ENCODE peak calls at places on chromosomes 16 and 17, in six cellular contexts. E is neuronal stem cell, Q is neural progenitor cell, P is fibroblast of lung, S is PC-3, J is NT2/D1. Y is an unnamed sample.

GRCh38 chr17:37111329-37111728 is 162.6 kb downstream of the AATF start:
- DNase-seq in P (no peak), J (no peak), Q (no peak), S (no peak), E (no peak), Y (no peak)

GRCh38 chr16:89563639-89564392 is 3.3 kb downstream of the RPL13 start:
- DNase-seq in Q (no peak), S (no peak), J (no peak), E (no peak), P (no peak), Y (no peak)

GRCh38 chr17:57892146-57892819 is 42.4 kb upstream of the MRPS23 start:
- DNase-seq in E (peak; percentile 83), Q (peak; percentile 91), P (peak; percentile 79), S (peak; percentile 97), J (no peak), Y (peak; percentile 96)

GRCh38 chr16:56514845-56515244 is 5.0 kb downstream of the BBS2 start:
- DNase-seq in E (no peak), J (no peak), P (no peak), S (peak; percentile 44), Q (no peak), Y (no peak)

GRCh38 chr17:40329981-40330794 is 21.2 kb downstream of the RARA start:
- DNase-seq in S (no peak), J (no peak), Q (no peak), E (no peak), P (no peak), Y (no peak)

GRCh38 chr17:72270530-72270929 is 149.7 kb downstream of the SOX9 start:
- DNase-seq in P (peak; percentile 76), S (peak; percentile 98), Q (no peak), J (no peak), E (no peak), Y (no peak)

GRCh38 chr17:58525239-58525638 is 10.8 kb upstream of the MTMR4 start:
- DNase-seq in S (no peak), E (no peak), P (peak; percentile 90), J (no peak), Q (no peak), Y (peak; percentile 94)

GRCh38 chr17:82703036-82703745 is 4.7 kb upstream of the RAB40B start:
- DNase-seq in E (no peak), Q (no peak), P (no peak), S (no peak), J (no peak), Y (no peak)

GRCh38 chr17:80659651-80660050 is 115.0 kb downstream of the RPTOR start:
- DNase-seq in E (no peak), Q (no peak), J (no peak), P (no peak), S (no peak), Y (no peak)

GRCh38 chr17:57295526-57296023 is 39.3 kb downstream of the MSI2 start:
- DNase-seq in E (no peak), S (peak; percentile 82), Q (no peak), J (no peak), P (peak; percentile 82), Y (peak; percentile 20)

GRCh38 chr16:47779201-47780016 is 318.3 kb downstream of the PHKB start:
- DNase-seq in S (no peak), E (no peak), P (peak; percentile 52), Q (no peak), J (no peak), Y (peak; percentile 48)

GRCh38 chr16:56116577-56116964 is 74.7 kb upstream of the GNAO1 start:
- DNase-seq in Q (peak; percentile 74), J (no peak), P (no peak), S (no peak), E (peak; percentile 58), Y (no peak)

GRCh38 chr17:56593073-56593740 is at the start of gene NOG:
- DNase-seq in Q (peak; percentile 89), E (peak; percentile 77), J (no peak), S (peak; percentile 74), P (peak; percentile 64), Y (peak; percentile 78)

GRCh38 chr16:66274335-66275110 is 92.0 kb upstream of the CDH5 start:
- DNase-seq in P (peak; percentile 36), J (no peak), Q (no peak), S (peak; percentile 62), E (no peak), Y (peak; percentile 77)

GRCh38 chr17:31627960-31628359 is 231.1 kb downstream of the COPRS start:
- DNase-seq in J (no peak), E (no peak), S (peak; percentile 70), P (peak; percentile 92), Q (no peak), Y (peak; percentile 78)

GRCh38 chr16:27628216-27628945 is 78.4 kb downstream of the KATNIP start:
- DNase-seq in E (no peak), P (no peak), S (no peak), J (no peak), Q (peak; percentile 49), Y (no peak)

GRCh38 chr16:67184453-67185002 is 765 bp upstream of the MATCAP1 start:
- DNase-seq in P (no peak), Q (peak; percentile 56), S (no peak), J (no peak), E (no peak), Y (no peak)

GRCh38 chr16:71441348-71441781 is 489 bp downstream of the TLE7 start:
- DNase-seq in E (no peak), Q (no peak), S (no peak), J (no peak), P (no peak), Y (no peak)

GRCh38 chr17:77698903-77699615 is 259.4 kb upstream of the TNRC6C start:
- DNase-seq in Q (no peak), S (no peak), E (no peak), J (no peak), P (no peak), Y (no peak)

GRCh38 chr16:75532791-75533190 is 3.1 kb downstream of the CHST5 start:
- DNase-seq in E (no peak), J (no peak), S (no peak), Q (no peak), P (no peak), Y (no peak)

GRCh38 chr17:39566092-39566491 is 41.6 kb downstream of the NEUROD2 start:
- DNase-seq in P (no peak), J (no peak), S (no peak), E (no peak), Q (no peak), Y (no peak)

GRCh38 chr16:80433617-80434016 is 107.2 kb upstream of the DYNLRB2 start:
- DNase-seq in E (no peak), J (no peak), S (peak; percentile 31), Q (no peak), P (peak; percentile 3), Y (no peak)

GRCh38 chr16:24167129-24167528 is 89.0 kb upstream of the CACNG3 start:
- DNase-seq in P (no peak), J (no peak), S (no peak), E (no peak), Q (no peak), Y (no peak)

GRCh38 chr16:1108299-1109252 is 12.5 kb upstream of the C1QTNF8 start:
- DNase-seq in P (peak; percentile 55), S (peak; percentile 49), Q (no peak), J (no peak), E (no peak), Y (no peak)

GRCh38 chr17:67266496-67266895 is 21.5 kb upstream of the HELZ start:
- DNase-seq in E (no peak), J (no peak), P (no peak), S (no peak), Q (no peak), Y (no peak)

GRCh38 chr17:7323731-7324437 is 5.3 kb downstream of the NEURL4 start:
- DNase-seq in S (peak; percentile 7), E (no peak), Q (peak; percentile 72), J (no peak), P (no peak), Y (peak; percentile 59)

GRCh38 chr16:89958068-89958467 is 9.5 kb downstream of the DEF8 start:
- DNase-seq in Q (peak; percentile 58), P (peak; percentile 15), J (no peak), S (peak; percentile 33), E (no peak), Y (no peak)

GRCh38 chr17:5610956-5611355 is 26.6 kb upstream of the NLRP1 start:
- DNase-seq in Q (no peak), J (no peak), S (no peak), E (no peak), P (no peak), Y (no peak)

GRCh38 chr16:53973021-53973420 is 269.1 kb downstream of the FTO start:
- DNase-seq in P (no peak), E (no peak), J (no peak), Q (no peak), S (no peak), Y (no peak)

GRCh38 chr16:4606354-4606753 is 8.3 kb downstream of the UBALD1 start:
- DNase-seq in J (no peak), S (peak; percentile 51), Q (no peak), P (no peak), E (no peak), Y (no peak)

GRCh38 chr17:80785477-80786178 is 206.0 kb upstream of the CHMP6 start:
- DNase-seq in E (no peak), S (no peak), J (no peak), P (peak; percentile 26), Q (no peak), Y (no peak)

GRCh38 chr17:64240741-64241347 is 22.2 kb downstream of the TEX2 start:
- DNase-seq in J (no peak), E (no peak), Q (peak; percentile 17), S (peak; percentile 43), P (peak; percentile 94), Y (peak; percentile 93)
- H3K9ac ChIP-seq in J (peak overlapping the region; percentile 6), E (no peak overlapping the region), Q (no peak overlapping the region), S (no peak overlapping the region), P (no peak overlapping the region), Y (peak overlapping the region; percentile 37)

GRCh38 chr17:29788045-29788444 is 142.0 kb downstream of the SSH2 start:
- DNase-seq in P (no peak), J (no peak), S (no peak), E (no peak), Q (no peak), Y (no peak)
- H3K9me3 ChIP-seq in P (no peaks in the 10 kb centered on the region), J (no peaks in the 10 kb centered on the region), S (no peaks in the 10 kb centered on the region), E (no peaks in the 10 kb centered on the region), Q (no peaks in the 10 kb centered on the region), Y (no peaks in the 10 kb centered on the region)

GRCh38 chr16:65010136-65010535 is 111.7 kb downstream of the CDH11 start:
- DNase-seq in E (no peak), J (no peak), P (peak; percentile 20), S (no peak), Q (no peak), Y (peak; percentile 34)
- H3K4me3 ChIP-seq in E (no peak overlapping the region), J (no peak overlapping the region), P (no peak overlapping the region), S (no peak overlapping the region), Q (no peak overlapping the region), Y (no peak overlapping the region)

GRCh38 chr17:12605222-12605621 is 60.5 kb upstream of the MYOCD start:
- DNase-seq in E (no peak), P (peak; percentile 73), S (no peak), Q (no peak), J (no peak), Y (peak; percentile 28)
- H3K9ac ChIP-seq in E (no peak overlapping the region), P (no peak overlapping the region), S (no peak overlapping the region), Q (no peak overlapping the region), J (no peak overlapping the region), Y (no peak overlapping the region)

GRCh38 chr16:35201151-35201550 is 1741.7 kb downstream of the TP53TG3F start:
- DNase-seq in Q (no peak), P (no peak), S (no peak), E (no peak), J (no peak), Y (no peak)
- H3K9me3 ChIP-seq in Q (peaks cover 19% of the 10 kb centered on the region), P (no peaks in the 10 kb centered on the region), S (no peaks in the 10 kb centered on the region), E (no peaks in the 10 kb centered on the region), J (no peaks in the 10 kb centered on the region), Y (peaks cover 4% of the 10 kb centered on the region)